ENCODE peak calls at places on chromosomes 11 and 22, in nine cellular contexts. One of them, this sample, is unnamed.

GRCh38 chr11:116557261-116557660 is 215.5 kb downstream of the BUD13 start:
- DNase-seq in fibroblast of lung: no peak
- DNase-seq in CD4-positive, CD25-positive, alpha-beta regulatory T cell: no peak
- DNase-seq in thoracic aorta: no peak
- DNase-seq in cardiac muscle cell: no peak
- DNase-seq in left lung: no peak
- DNase-seq in upper lobe of right lung: no peak
- DNase-seq in mammary epithelial cell: no peak
- DNase-seq in fibroblast of the aortic adventitia: no peak
- DNase-seq in this sample: no peak

GRCh38 chr11:119702261-119702591 is 26.8 kb downstream of the NECTIN1 start:
- DNase-seq in fibroblast of lung: peak
- DNase-seq in CD4-positive, CD25-positive, alpha-beta regulatory T cell: no peak
- DNase-seq in thoracic aorta: no peak
- DNase-seq in cardiac muscle cell: no peak
- DNase-seq in left lung: peak
- DNase-seq in upper lobe of right lung: no peak
- DNase-seq in mammary epithelial cell: peak
- DNase-seq in fibroblast of the aortic adventitia: no peak
- DNase-seq in this sample: no peak

GRCh38 chr22:37161442-37161841 is 11.7 kb upstream of the IL2RB start:
- DNase-seq in fibroblast of lung: no peak
- DNase-seq in CD4-positive, CD25-positive, alpha-beta regulatory T cell: no peak
- DNase-seq in thoracic aorta: no peak
- DNase-seq in cardiac muscle cell: no peak
- DNase-seq in left lung: no peak
- DNase-seq in upper lobe of right lung: no peak
- DNase-seq in mammary epithelial cell: no peak
- DNase-seq in fibroblast of the aortic adventitia: no peak
- DNase-seq in this sample: no peak

GRCh38 chr11:133708547-133709051 is 136.7 kb downstream of the SPATA19 start:
- DNase-seq in fibroblast of lung: no peak
- DNase-seq in CD4-positive, CD25-positive, alpha-beta regulatory T cell: no peak
- DNase-seq in thoracic aorta: no peak
- DNase-seq in cardiac muscle cell: no peak
- DNase-seq in left lung: no peak
- DNase-seq in upper lobe of right lung: no peak
- DNase-seq in mammary epithelial cell: no peak
- DNase-seq in fibroblast of the aortic adventitia: no peak
- DNase-seq in this sample: no peak

GRCh38 chr11:9065614-9066431 is 25.6 kb downstream of the SCUBE2 start:
- DNase-seq in fibroblast of lung: no peak
- DNase-seq in CD4-positive, CD25-positive, alpha-beta regulatory T cell: no peak
- DNase-seq in thoracic aorta: no peak
- DNase-seq in cardiac muscle cell: peak
- DNase-seq in left lung: no peak
- DNase-seq in upper lobe of right lung: no peak
- DNase-seq in mammary epithelial cell: no peak
- DNase-seq in fibroblast of the aortic adventitia: no peak
- DNase-seq in this sample: no peak

GRCh38 chr11:23554002-23554401 is 693.7 kb upstream of the CCDC179 start:
- DNase-seq in fibroblast of lung: no peak
- DNase-seq in CD4-positive, CD25-positive, alpha-beta regulatory T cell: no peak
- DNase-seq in thoracic aorta: no peak
- DNase-seq in cardiac muscle cell: no peak
- DNase-seq in left lung: no peak
- DNase-seq in upper lobe of right lung: no peak
- DNase-seq in mammary epithelial cell: peak
- DNase-seq in fibroblast of the aortic adventitia: no peak
- DNase-seq in this sample: no peak

GRCh38 chr11:36540998-36541397 is 26.8 kb upstream of the RAG1 start:
- DNase-seq in fibroblast of lung: peak
- DNase-seq in CD4-positive, CD25-positive, alpha-beta regulatory T cell: no peak
- DNase-seq in thoracic aorta: no peak
- DNase-seq in cardiac muscle cell: peak
- DNase-seq in left lung: no peak
- DNase-seq in upper lobe of right lung: no peak
- DNase-seq in mammary epithelial cell: peak
- DNase-seq in fibroblast of the aortic adventitia: peak
- DNase-seq in this sample: peak

GRCh38 chr22:37742374-37743092 is 45.7 kb downstream of the TRIOBP start:
- DNase-seq in fibroblast of lung: peak
- DNase-seq in CD4-positive, CD25-positive, alpha-beta regulatory T cell: no peak
- DNase-seq in thoracic aorta: no peak
- DNase-seq in cardiac muscle cell: peak
- DNase-seq in left lung: no peak
- DNase-seq in upper lobe of right lung: no peak
- DNase-seq in mammary epithelial cell: peak
- DNase-seq in fibroblast of the aortic adventitia: peak
- DNase-seq in this sample: no peak

GRCh38 chr11:57332694-57333440 is 2.8 kb downstream of the SSRP1 start:
- DNase-seq in fibroblast of lung: no peak
- DNase-seq in CD4-positive, CD25-positive, alpha-beta regulatory T cell: no peak
- DNase-seq in thoracic aorta: no peak
- DNase-seq in cardiac muscle cell: no peak
- DNase-seq in left lung: no peak
- DNase-seq in upper lobe of right lung: no peak
- DNase-seq in mammary epithelial cell: no peak
- DNase-seq in fibroblast of the aortic adventitia: no peak
- DNase-seq in this sample: no peak

GRCh38 chr22:29587938-29588699 is 7.2 kb upstream of the NIPSNAP1 start:
- DNase-seq in fibroblast of lung: peak
- DNase-seq in CD4-positive, CD25-positive, alpha-beta regulatory T cell: no peak
- DNase-seq in thoracic aorta: no peak
- DNase-seq in cardiac muscle cell: peak
- DNase-seq in left lung: no peak
- DNase-seq in upper lobe of right lung: no peak
- DNase-seq in mammary epithelial cell: peak
- DNase-seq in fibroblast of the aortic adventitia: peak
- DNase-seq in this sample: no peak

GRCh38 chr11:36564376-36565032 is 3.3 kb upstream of the RAG1 start:
- DNase-seq in fibroblast of lung: peak
- DNase-seq in CD4-positive, CD25-positive, alpha-beta regulatory T cell: peak
- DNase-seq in thoracic aorta: no peak
- DNase-seq in cardiac muscle cell: peak
- DNase-seq in left lung: no peak
- DNase-seq in upper lobe of right lung: no peak
- DNase-seq in mammary epithelial cell: peak
- DNase-seq in fibroblast of the aortic adventitia: peak
- DNase-seq in this sample: peak

GRCh38 chr22:49713003-49713402 is 114.7 kb downstream of the BRD1 start:
- DNase-seq in fibroblast of lung: no peak
- DNase-seq in CD4-positive, CD25-positive, alpha-beta regulatory T cell: no peak
- DNase-seq in thoracic aorta: no peak
- DNase-seq in cardiac muscle cell: no peak
- DNase-seq in left lung: no peak
- DNase-seq in upper lobe of right lung: no peak
- DNase-seq in mammary epithelial cell: no peak
- DNase-seq in fibroblast of the aortic adventitia: no peak
- DNase-seq in this sample: no peak

GRCh38 chr11:94768602-94769511 is 701 bp downstream of the AMOTL1 start:
- DNase-seq in fibroblast of lung: peak
- DNase-seq in CD4-positive, CD25-positive, alpha-beta regulatory T cell: no peak
- DNase-seq in thoracic aorta: no peak
- DNase-seq in cardiac muscle cell: peak
- DNase-seq in left lung: peak
- DNase-seq in upper lobe of right lung: peak
- DNase-seq in mammary epithelial cell: peak
- DNase-seq in fibroblast of the aortic adventitia: no peak
- DNase-seq in this sample: peak

GRCh38 chr11:72584293-72584921 is 89.8 kb downstream of the PDE2A start:
- DNase-seq in fibroblast of lung: peak
- DNase-seq in CD4-positive, CD25-positive, alpha-beta regulatory T cell: peak
- DNase-seq in thoracic aorta: no peak
- DNase-seq in cardiac muscle cell: peak
- DNase-seq in left lung: peak
- DNase-seq in upper lobe of right lung: peak
- DNase-seq in mammary epithelial cell: no peak
- DNase-seq in fibroblast of the aortic adventitia: peak
- DNase-seq in this sample: peak

GRCh38 chr11:85823816-85824215 is 12.9 kb upstream of the SYTL2 start:
- DNase-seq in fibroblast of lung: peak
- DNase-seq in CD4-positive, CD25-positive, alpha-beta regulatory T cell: peak
- DNase-seq in thoracic aorta: no peak
- DNase-seq in cardiac muscle cell: no peak
- DNase-seq in left lung: no peak
- DNase-seq in upper lobe of right lung: no peak
- DNase-seq in mammary epithelial cell: no peak
- DNase-seq in fibroblast of the aortic adventitia: no peak
- DNase-seq in this sample: no peak

GRCh38 chr22:48105254-48105653 is 1342.8 kb downstream of the TBC1D22A start:
- DNase-seq in fibroblast of lung: no peak
- DNase-seq in CD4-positive, CD25-positive, alpha-beta regulatory T cell: no peak
- DNase-seq in thoracic aorta: no peak
- DNase-seq in cardiac muscle cell: no peak
- DNase-seq in left lung: no peak
- DNase-seq in upper lobe of right lung: no peak
- DNase-seq in mammary epithelial cell: no peak
- DNase-seq in fibroblast of the aortic adventitia: no peak
- DNase-seq in this sample: no peak

GRCh38 chr11:117597083-117597482 is 199.9 kb downstream of the DSCAML1 start:
- DNase-seq in fibroblast of lung: peak
- DNase-seq in CD4-positive, CD25-positive, alpha-beta regulatory T cell: peak
- DNase-seq in thoracic aorta: no peak
- DNase-seq in cardiac muscle cell: peak
- DNase-seq in left lung: no peak
- DNase-seq in upper lobe of right lung: peak
- DNase-seq in mammary epithelial cell: peak
- DNase-seq in fibroblast of the aortic adventitia: peak
- DNase-seq in this sample: peak

GRCh38 chr11:86916330-86916729 is 38.9 kb downstream of the FZD4 start:
- DNase-seq in fibroblast of lung: peak
- DNase-seq in CD4-positive, CD25-positive, alpha-beta regulatory T cell: no peak
- DNase-seq in thoracic aorta: no peak
- DNase-seq in cardiac muscle cell: peak
- DNase-seq in left lung: no peak
- DNase-seq in upper lobe of right lung: no peak
- DNase-seq in mammary epithelial cell: peak
- DNase-seq in fibroblast of the aortic adventitia: peak
- DNase-seq in this sample: peak

GRCh38 chr22:29149841-29150555 is 55.7 kb upstream of the EMID1 start:
- DNase-seq in fibroblast of lung: no peak
- DNase-seq in CD4-positive, CD25-positive, alpha-beta regulatory T cell: no peak
- DNase-seq in thoracic aorta: no peak
- DNase-seq in cardiac muscle cell: no peak
- DNase-seq in left lung: no peak
- DNase-seq in upper lobe of right lung: peak
- DNase-seq in mammary epithelial cell: no peak
- DNase-seq in fibroblast of the aortic adventitia: no peak
- DNase-seq in this sample: no peak

GRCh38 chr11:4190098-4190497 is 95.5 kb downstream of the RRM1 start:
- DNase-seq in fibroblast of lung: no peak
- DNase-seq in CD4-positive, CD25-positive, alpha-beta regulatory T cell: no peak
- DNase-seq in thoracic aorta: no peak
- DNase-seq in cardiac muscle cell: no peak
- DNase-seq in left lung: no peak
- DNase-seq in upper lobe of right lung: no peak
- DNase-seq in mammary epithelial cell: no peak
- DNase-seq in fibroblast of the aortic adventitia: no peak
- DNase-seq in this sample: no peak

GRCh38 chr22:19565921-19566598 is 41.9 kb upstream of the CLDN5 start:
- DNase-seq in fibroblast of lung: no peak
- DNase-seq in CD4-positive, CD25-positive, alpha-beta regulatory T cell: no peak
- DNase-seq in thoracic aorta: no peak
- DNase-seq in cardiac muscle cell: no peak
- DNase-seq in left lung: no peak
- DNase-seq in upper lobe of right lung: no peak
- DNase-seq in mammary epithelial cell: peak
- DNase-seq in fibroblast of the aortic adventitia: no peak
- DNase-seq in this sample: no peak
- H3K4me3 ChIP-seq in fibroblast of lung: no peak
- H3K4me3 ChIP-seq in CD4-positive, CD25-positive, alpha-beta regulatory T cell: no peak
- H3K4me3 ChIP-seq in thoracic aorta: no peak
- H3K4me3 ChIP-seq in cardiac muscle cell: no peak
- H3K4me3 ChIP-seq in left lung: no peak
- H3K4me3 ChIP-seq in upper lobe of right lung: no peak
- H3K4me3 ChIP-seq in mammary epithelial cell: no peak
- H3K4me3 ChIP-seq in fibroblast of the aortic adventitia: no peak
- H3K4me3 ChIP-seq in this sample: no peak

DNA sequence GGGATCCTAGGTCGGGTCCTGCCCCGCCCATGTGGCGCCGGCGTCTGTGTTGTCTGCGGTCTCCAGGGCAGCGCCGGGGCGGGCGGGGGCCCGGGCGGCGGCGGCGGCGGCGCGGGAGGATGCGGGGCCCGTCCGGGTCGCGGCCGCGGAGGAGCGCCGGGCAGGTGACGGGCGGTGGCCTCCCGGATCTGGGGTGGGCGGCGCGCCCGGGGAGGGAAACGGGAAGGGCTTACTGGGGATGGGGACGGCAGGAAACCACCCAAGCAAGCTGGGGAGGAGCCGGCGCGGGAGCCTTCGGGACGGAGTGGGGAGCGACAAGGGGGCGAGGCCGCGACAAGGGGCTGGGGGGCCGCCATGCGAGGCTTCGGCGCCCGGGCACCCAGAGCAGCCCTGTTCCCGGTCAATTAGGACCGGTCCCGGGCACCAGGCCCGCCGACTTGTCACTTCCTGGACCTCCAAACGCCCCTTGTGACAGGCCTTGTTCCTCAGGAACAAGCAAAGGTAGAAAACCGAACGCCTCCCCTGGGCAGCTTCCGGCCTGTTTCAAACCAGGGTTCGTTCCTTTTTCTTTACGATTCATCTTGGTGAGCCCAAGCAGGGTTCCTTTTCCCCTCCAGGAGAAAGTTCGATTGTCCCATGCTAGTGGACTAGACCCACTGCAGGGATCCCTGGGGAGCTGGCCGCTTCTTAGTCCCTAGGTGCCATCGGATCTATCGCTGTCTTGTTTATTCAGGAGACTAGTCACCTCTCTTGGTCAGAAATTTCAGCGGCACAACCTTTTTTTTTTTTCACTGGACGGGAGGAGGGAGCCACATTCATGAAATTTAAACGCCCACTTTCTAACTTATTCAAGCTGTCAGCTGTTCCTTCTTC is 486 bp downstream of the JHY start:
- DNase-seq in fibroblast of lung: no peak
- DNase-seq in CD4-positive, CD25-positive, alpha-beta regulatory T cell: peak
- DNase-seq in thoracic aorta: no peak
- DNase-seq in cardiac muscle cell: no peak
- DNase-seq in left lung: peak
- DNase-seq in upper lobe of right lung: peak
- DNase-seq in mammary epithelial cell: peak
- DNase-seq in fibroblast of the aortic adventitia: no peak
- DNase-seq in this sample: peak
- H3K4me3 ChIP-seq in fibroblast of lung: peak
- H3K4me3 ChIP-seq in CD4-positive, CD25-positive, alpha-beta regulatory T cell: peak
- H3K4me3 ChIP-seq in thoracic aorta: peak
- H3K4me3 ChIP-seq in cardiac muscle cell: peak
- H3K4me3 ChIP-seq in left lung: peak
- H3K4me3 ChIP-seq in upper lobe of right lung: peak
- H3K4me3 ChIP-seq in mammary epithelial cell: peak
- H3K4me3 ChIP-seq in fibroblast of the aortic adventitia: peak
- H3K4me3 ChIP-seq in this sample: peak

GRCh38 chr11:45899086-45899447 is 8.0 kb downstream of the FREY1 start:
- DNase-seq in fibroblast of lung: no peak
- DNase-seq in CD4-positive, CD25-positive, alpha-beta regulatory T cell: no peak
- DNase-seq in thoracic aorta: no peak
- DNase-seq in cardiac muscle cell: no peak
- DNase-seq in left lung: no peak
- DNase-seq in upper lobe of right lung: no peak
- DNase-seq in mammary epithelial cell: no peak
- DNase-seq in fibroblast of the aortic adventitia: no peak
- DNase-seq in this sample: no peak
- H3K4me3 ChIP-seq in fibroblast of lung: peak
- H3K4me3 ChIP-seq in CD4-positive, CD25-positive, alpha-beta regulatory T cell: no peak
- H3K4me3 ChIP-seq in thoracic aorta: peak
- H3K4me3 ChIP-seq in cardiac muscle cell: no peak
- H3K4me3 ChIP-seq in left lung: no peak
- H3K4me3 ChIP-seq in upper lobe of right lung: peak
- H3K4me3 ChIP-seq in mammary epithelial cell: no peak
- H3K4me3 ChIP-seq in fibroblast of the aortic adventitia: peak
- H3K4me3 ChIP-seq in this sample: peak

GRCh38 chr11:69301491-69302401 is 7.8 kb downstream of the MYEOV start:
- DNase-seq in fibroblast of lung: peak
- DNase-seq in CD4-positive, CD25-positive, alpha-beta regulatory T cell: no peak
- DNase-seq in thoracic aorta: no peak
- DNase-seq in cardiac muscle cell: peak
- DNase-seq in left lung: peak
- DNase-seq in upper lobe of right lung: peak
- DNase-seq in mammary epithelial cell: peak
- DNase-seq in fibroblast of the aortic adventitia: peak
- DNase-seq in this sample: peak
- H3K4me3 ChIP-seq in fibroblast of lung: no peak
- H3K4me3 ChIP-seq in CD4-positive, CD25-positive, alpha-beta regulatory T cell: no peak
- H3K4me3 ChIP-seq in thoracic aorta: no peak
- H3K4me3 ChIP-seq in cardiac muscle cell: no peak
- H3K4me3 ChIP-seq in left lung: no peak
- H3K4me3 ChIP-seq in upper lobe of right lung: no peak
- H3K4me3 ChIP-seq in mammary epithelial cell: no peak
- H3K4me3 ChIP-seq in fibroblast of the aortic adventitia: no peak
- H3K4me3 ChIP-seq in this sample: no peak